ENCODE peak calls at places on chromosome 19, in ten cellular contexts. One of them, this sample, is unnamed.

GRCh38 chr19:21604941-21605548 is 99.6 kb downstream of the ZNF429 start:
- DNase-seq in adrenal gland: peak; percentile 84
- DNase-seq in ascending aorta: no peak
- DNase-seq in upper lobe of right lung: no peak
- DNase-seq in HFFc6: no peak
- DNase-seq in WTC11: no peak
- DNase-seq in neural crest cell: no peak
- DNase-seq in astrocyte of the cerebellum: no peak
- DNase-seq in H9: no peak
- DNase-seq in AG09319: no peak
- DNase-seq in this sample: no peak

GRCh38 chr19:44684892-44685847 is 13.8 kb upstream of the CEACAM16 start:
- DNase-seq in WTC11: no peak
- DNase-seq in upper lobe of right lung: no peak
- DNase-seq in H9: peak; percentile 51
- DNase-seq in neural crest cell: no peak
- DNase-seq in HFFc6: peak; percentile 96
- DNase-seq in AG09319: peak; percentile 75
- DNase-seq in astrocyte of the cerebellum: peak; percentile 42
- DNase-seq in ascending aorta: no peak
- DNase-seq in adrenal gland: peak; percentile 92
- DNase-seq in this sample: no peak

GRCh38 chr19:52237771-52238400 is 31.5 kb upstream of the ZNF766 start:
- DNase-seq in neural crest cell: peak; percentile 50
- DNase-seq in HFFc6: peak; percentile 54
- DNase-seq in adrenal gland: peak; percentile 87
- DNase-seq in WTC11: peak; percentile 59
- DNase-seq in AG09319: peak; percentile 27
- DNase-seq in H9: peak; percentile 55
- DNase-seq in astrocyte of the cerebellum: peak; percentile 31
- DNase-seq in ascending aorta: no peak
- DNase-seq in upper lobe of right lung: no peak
- DNase-seq in this sample: no peak

GRCh38 chr19:45250832-45251451 is at the start of gene MARK4:
- DNase-seq in astrocyte of the cerebellum: no peak
- DNase-seq in upper lobe of right lung: peak; percentile 78
- DNase-seq in H9: peak; percentile 69
- DNase-seq in ascending aorta: no peak
- DNase-seq in neural crest cell: peak; percentile 48
- DNase-seq in AG09319: peak; percentile 14
- DNase-seq in HFFc6: peak; percentile 8
- DNase-seq in WTC11: peak; percentile 54
- DNase-seq in adrenal gland: no peak
- DNase-seq in this sample: no peak

GRCh38 chr19:19540707-19541515 is 2.8 kb downstream of the CILP2 start:
- DNase-seq in adrenal gland: no peak
- DNase-seq in upper lobe of right lung: peak; percentile 76
- DNase-seq in HFFc6: no peak
- DNase-seq in ascending aorta: no peak
- DNase-seq in WTC11: peak; percentile 98
- DNase-seq in astrocyte of the cerebellum: no peak
- DNase-seq in AG09319: no peak
- DNase-seq in H9: peak; percentile 99
- DNase-seq in neural crest cell: no peak
- DNase-seq in this sample: no peak

GRCh38 chr19:12789098-12789903 is 2.0 kb upstream of the JUNB start:
- DNase-seq in WTC11: peak; percentile 37
- DNase-seq in upper lobe of right lung: no peak
- DNase-seq in AG09319: no peak
- DNase-seq in adrenal gland: no peak
- DNase-seq in ascending aorta: no peak
- DNase-seq in neural crest cell: no peak
- DNase-seq in astrocyte of the cerebellum: no peak
- DNase-seq in HFFc6: no peak
- DNase-seq in H9: no peak
- DNase-seq in this sample: no peak

GRCh38 chr19:53156888-53157287 is 2.0 kb downstream of the ZNF347 start:
- DNase-seq in adrenal gland: no peak
- DNase-seq in astrocyte of the cerebellum: no peak
- DNase-seq in WTC11: no peak
- DNase-seq in ascending aorta: no peak
- DNase-seq in HFFc6: no peak
- DNase-seq in AG09319: no peak
- DNase-seq in neural crest cell: no peak
- DNase-seq in upper lobe of right lung: no peak
- DNase-seq in H9: no peak
- DNase-seq in this sample: no peak

GRCh38 chr19:13588953-13589833 is 82.9 kb upstream of the CACNA1A start:
- DNase-seq in HFFc6: peak; percentile 32
- DNase-seq in H9: peak; percentile 86
- DNase-seq in adrenal gland: peak; percentile 79
- DNase-seq in astrocyte of the cerebellum: peak; percentile 13
- DNase-seq in AG09319: no peak
- DNase-seq in WTC11: peak; percentile 90
- DNase-seq in ascending aorta: no peak
- DNase-seq in upper lobe of right lung: peak; percentile 86
- DNase-seq in neural crest cell: peak; percentile 93
- DNase-seq in this sample: no peak

GRCh38 chr19:1361601-1362384 is 21.9 kb upstream of the NDUFS7 start:
- DNase-seq in adrenal gland: no peak
- DNase-seq in AG09319: no peak
- DNase-seq in neural crest cell: no peak
- DNase-seq in ascending aorta: no peak
- DNase-seq in H9: no peak
- DNase-seq in upper lobe of right lung: no peak
- DNase-seq in WTC11: no peak
- DNase-seq in HFFc6: peak; percentile 57
- DNase-seq in astrocyte of the cerebellum: peak; percentile 82
- DNase-seq in this sample: no peak

GRCh38 chr19:48549380-48549779 is 2.6 kb upstream of the SULT2B1 start:
- DNase-seq in neural crest cell: no peak
- DNase-seq in adrenal gland: no peak
- DNase-seq in HFFc6: no peak
- DNase-seq in AG09319: no peak
- DNase-seq in astrocyte of the cerebellum: no peak
- DNase-seq in ascending aorta: no peak
- DNase-seq in WTC11: no peak
- DNase-seq in H9: no peak
- DNase-seq in upper lobe of right lung: no peak
- DNase-seq in this sample: no peak

GRCh38 chr19:6963937-6964336 is 57.3 kb downstream of the MBD3L2B start:
- DNase-seq in upper lobe of right lung: no peak
- DNase-seq in AG09319: no peak
- DNase-seq in HFFc6: no peak
- DNase-seq in astrocyte of the cerebellum: no peak
- DNase-seq in ascending aorta: no peak
- DNase-seq in neural crest cell: no peak
- DNase-seq in H9: no peak
- DNase-seq in WTC11: peak; percentile 11
- DNase-seq in adrenal gland: no peak
- DNase-seq in this sample: no peak

GRCh38 chr19:2779121-2779740 is 3.8 kb downstream of the SGTA start:
- DNase-seq in WTC11: no peak
- DNase-seq in neural crest cell: no peak
- DNase-seq in H9: no peak
- DNase-seq in astrocyte of the cerebellum: no peak
- DNase-seq in upper lobe of right lung: no peak
- DNase-seq in ascending aorta: no peak
- DNase-seq in AG09319: no peak
- DNase-seq in HFFc6: no peak
- DNase-seq in adrenal gland: no peak
- DNase-seq in this sample: no peak

GRCh38 chr19:29576761-29577661 is 29.1 kb upstream of the POP4 start:
- DNase-seq in upper lobe of right lung: no peak
- DNase-seq in HFFc6: peak; percentile 5
- DNase-seq in ascending aorta: no peak
- DNase-seq in WTC11: no peak
- DNase-seq in adrenal gland: peak; percentile 11
- DNase-seq in neural crest cell: no peak
- DNase-seq in H9: peak; percentile 20
- DNase-seq in astrocyte of the cerebellum: no peak
- DNase-seq in AG09319: no peak
- DNase-seq in this sample: no peak

GRCh38 chr19:17025361-17025760 is 1.2 kb downstream of the CPAMD8 start:
- DNase-seq in astrocyte of the cerebellum: no peak
- DNase-seq in adrenal gland: no peak
- DNase-seq in AG09319: no peak
- DNase-seq in H9: no peak
- DNase-seq in HFFc6: no peak
- DNase-seq in ascending aorta: no peak
- DNase-seq in upper lobe of right lung: no peak
- DNase-seq in WTC11: no peak
- DNase-seq in neural crest cell: no peak
- DNase-seq in this sample: no peak

GRCh38 chr19:13978306-13978705 is 26.0 kb downstream of the DCAF15 start:
- DNase-seq in HFFc6: no peak
- DNase-seq in AG09319: no peak
- DNase-seq in adrenal gland: peak; percentile 91
- DNase-seq in WTC11: peak; percentile 99
- DNase-seq in astrocyte of the cerebellum: no peak
- DNase-seq in ascending aorta: peak; percentile 60
- DNase-seq in upper lobe of right lung: peak; percentile 87
- DNase-seq in H9: peak; percentile 99
- DNase-seq in neural crest cell: peak; percentile 67
- DNase-seq in this sample: no peak

GRCh38 chr19:46887240-46887782 is 26.5 kb downstream of the ARHGAP35 start:
- DNase-seq in H9: no peak
- DNase-seq in AG09319: no peak
- DNase-seq in adrenal gland: no peak
- DNase-seq in WTC11: no peak
- DNase-seq in neural crest cell: no peak
- DNase-seq in ascending aorta: no peak
- DNase-seq in upper lobe of right lung: no peak
- DNase-seq in astrocyte of the cerebellum: no peak
- DNase-seq in HFFc6: no peak
- DNase-seq in this sample: no peak

GRCh38 chr19:46885411-46885810 is 24.6 kb downstream of the ARHGAP35 start:
- DNase-seq in adrenal gland: no peak
- DNase-seq in upper lobe of right lung: no peak
- DNase-seq in H9: no peak
- DNase-seq in ascending aorta: no peak
- DNase-seq in WTC11: no peak
- DNase-seq in HFFc6: no peak
- DNase-seq in astrocyte of the cerebellum: no peak
- DNase-seq in AG09319: no peak
- DNase-seq in neural crest cell: no peak
- DNase-seq in this sample: no peak

GRCh38 chr19:46892252-46893179 is 31.7 kb downstream of the ARHGAP35 start:
- DNase-seq in adrenal gland: no peak
- DNase-seq in HFFc6: no peak
- DNase-seq in WTC11: no peak
- DNase-seq in H9: no peak
- DNase-seq in neural crest cell: no peak
- DNase-seq in upper lobe of right lung: no peak
- DNase-seq in AG09319: no peak
- DNase-seq in ascending aorta: no peak
- DNase-seq in astrocyte of the cerebellum: no peak
- DNase-seq in this sample: no peak

GRCh38 chr19:46886546-46887239 is 25.9 kb downstream of the ARHGAP35 start:
- DNase-seq in astrocyte of the cerebellum: no peak
- DNase-seq in AG09319: no peak
- DNase-seq in HFFc6: peak; percentile 41
- DNase-seq in WTC11: no peak
- DNase-seq in neural crest cell: no peak
- DNase-seq in upper lobe of right lung: no peak
- DNase-seq in adrenal gland: no peak
- DNase-seq in ascending aorta: no peak
- DNase-seq in H9: no peak
- DNase-seq in this sample: no peak

GRCh38 chr19:46890423-46891170 is 29.8 kb downstream of the ARHGAP35 start:
- DNase-seq in adrenal gland: no peak
- DNase-seq in AG09319: peak; percentile 92
- DNase-seq in astrocyte of the cerebellum: peak; percentile 38
- DNase-seq in neural crest cell: no peak
- DNase-seq in H9: no peak
- DNase-seq in upper lobe of right lung: no peak
- DNase-seq in WTC11: no peak
- DNase-seq in ascending aorta: no peak
- DNase-seq in HFFc6: peak; percentile 94
- DNase-seq in this sample: no peak
- TF ChIP-seq CTCF in adrenal gland: no peak
- TF ChIP-seq CTCF in AG09319: peak; percentile 29
- TF ChIP-seq CTCF in astrocyte of the cerebellum: no peak
- TF ChIP-seq CTCF in neural crest cell: no peak
- TF ChIP-seq CTCF in H9: no peak
- TF ChIP-seq CTCF in upper lobe of right lung: no peak
- TF ChIP-seq CTCF in WTC11: no peak
- TF ChIP-seq CTCF in ascending aorta: no peak
- TF ChIP-seq CTCF in HFFc6: peak; percentile 42
- TF ChIP-seq CTCF in this sample: no peak

GRCh38 chr19:4723465-4724251 is at the start of gene DPP9:
- DNase-seq in HFFc6: peak; percentile 95
- DNase-seq in ascending aorta: peak; percentile 91
- DNase-seq in adrenal gland: peak; percentile 99
- DNase-seq in neural crest cell: peak; percentile 99
- DNase-seq in astrocyte of the cerebellum: peak; percentile 95
- DNase-seq in upper lobe of right lung: peak; percentile 99
- DNase-seq in H9: peak; percentile 99
- DNase-seq in WTC11: peak; percentile 96
- DNase-seq in AG09319: peak; percentile 98
- DNase-seq in this sample: no peak
- TF ChIP-seq CTCF in HFFc6: peak; percentile 69
- TF ChIP-seq CTCF in ascending aorta: peak; percentile 6
- TF ChIP-seq CTCF in adrenal gland: peak; percentile 11
- TF ChIP-seq CTCF in neural crest cell: no peak
- TF ChIP-seq CTCF in astrocyte of the cerebellum: no peak
- TF ChIP-seq CTCF in upper lobe of right lung: peak; percentile 38
- TF ChIP-seq CTCF in H9: no peak
- TF ChIP-seq CTCF in WTC11: no peak
- TF ChIP-seq CTCF in AG09319: peak; percentile 8
- TF ChIP-seq CTCF in this sample: peak; percentile 44

GRCh38 chr19:39169143-39169810 is 27.5 kb upstream of the NCCRP1 start:
- DNase-seq in H9: no peak
- DNase-seq in HFFc6: no peak
- DNase-seq in upper lobe of right lung: no peak
- DNase-seq in neural crest cell: no peak
- DNase-seq in astrocyte of the cerebellum: no peak
- DNase-seq in WTC11: no peak
- DNase-seq in adrenal gland: no peak
- DNase-seq in AG09319: no peak
- DNase-seq in ascending aorta: no peak
- DNase-seq in this sample: no peak
- TF ChIP-seq CTCF in H9: no peak
- TF ChIP-seq CTCF in HFFc6: no peak
- TF ChIP-seq CTCF in upper lobe of right lung: no peak
- TF ChIP-seq CTCF in neural crest cell: no peak
- TF ChIP-seq CTCF in astrocyte of the cerebellum: no peak
- TF ChIP-seq CTCF in WTC11: no peak
- TF ChIP-seq CTCF in adrenal gland: no peak
- TF ChIP-seq CTCF in AG09319: no peak
- TF ChIP-seq CTCF in ascending aorta: no peak
- TF ChIP-seq CTCF in this sample: no peak

DNA sequence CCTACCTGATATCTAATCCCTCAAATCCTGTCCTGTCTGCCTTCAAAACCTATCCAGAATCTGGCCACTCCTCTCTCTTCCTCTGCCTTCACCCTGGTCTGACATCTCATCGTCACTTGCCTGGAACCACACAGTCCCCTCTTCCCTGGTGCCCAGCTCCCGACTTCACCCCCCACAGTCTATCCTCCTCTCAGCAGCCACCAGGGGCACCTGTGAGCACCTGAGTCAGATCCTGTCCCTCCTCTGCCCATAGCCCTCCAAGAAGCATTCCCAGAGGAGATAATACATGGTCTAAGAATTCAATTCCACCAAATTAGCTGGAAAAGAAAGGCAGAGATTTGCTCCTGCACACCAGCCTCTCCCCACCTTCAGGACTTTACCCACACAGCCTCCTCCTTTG is 48.9 kb downstream of the ZNRF4 start:
- DNase-seq in adrenal gland: no peak
- DNase-seq in AG09319: no peak
- DNase-seq in neural crest cell: no peak
- DNase-seq in WTC11: peak; percentile 49
- DNase-seq in upper lobe of right lung: no peak
- DNase-seq in H9: peak; percentile 52
- DNase-seq in astrocyte of the cerebellum: no peak
- DNase-seq in ascending aorta: no peak
- DNase-seq in HFFc6: no peak
- DNase-seq in this sample: no peak
- TF ChIP-seq CTCF in adrenal gland: no peak
- TF ChIP-seq CTCF in AG09319: no peak
- TF ChIP-seq CTCF in neural crest cell: peak; percentile 20
- TF ChIP-seq CTCF in WTC11: no peak
- TF ChIP-seq CTCF in upper lobe of right lung: no peak
- TF ChIP-seq CTCF in H9: peak; percentile 60
- TF ChIP-seq CTCF in astrocyte of the cerebellum: no peak
- TF ChIP-seq CTCF in ascending aorta: no peak
- TF ChIP-seq CTCF in HFFc6: no peak
- TF ChIP-seq CTCF in this sample: peak; percentile 22